ENCODE peak calls at places on chromosomes 11 and 22, in seven cellular contexts. One of them, this sample, is unnamed.

GRCh38 chr11:119380816-119381185 is 689 bp downstream of the USP2 start:
- DNase-seq in HCT116: no peak
- DNase-seq in GM12878: no peak
- DNase-seq in H1: no peak
- DNase-seq in SK-N-SH: no peak
- DNase-seq in HepG2: peak
- DNase-seq in K562: no peak
- DNase-seq in this sample: no peak

GRCh38 chr11:35116762-35117588 is 22.0 kb upstream of the CD44 start:
- DNase-seq in H1: no peak
- DNase-seq in HCT116: no peak
- DNase-seq in K562: no peak
- DNase-seq in SK-N-SH: no peak
- DNase-seq in GM12878: no peak
- DNase-seq in HepG2: no peak
- DNase-seq in this sample: peak

GRCh38 chr11:22454461-22454860 is 116.3 kb downstream of the SLC17A6 start:
- DNase-seq in GM12878: no peak
- DNase-seq in K562: no peak
- DNase-seq in HepG2: no peak
- DNase-seq in HCT116: no peak
- DNase-seq in H1: no peak
- DNase-seq in SK-N-SH: no peak
- DNase-seq in this sample: no peak

GRCh38 chr11:28860898-28861297 is 752.7 kb downstream of the METTL15 start:
- DNase-seq in H1: no peak
- DNase-seq in K562: no peak
- DNase-seq in HCT116: peak
- DNase-seq in GM12878: no peak
- DNase-seq in SK-N-SH: no peak
- DNase-seq in HepG2: no peak
- DNase-seq in this sample: no peak

GRCh38 chr11:122882189-122882808 is at the start of gene JHY:
- DNase-seq in SK-N-SH: no peak
- DNase-seq in K562: no peak
- DNase-seq in HCT116: no peak
- DNase-seq in GM12878: no peak
- DNase-seq in H1: no peak
- DNase-seq in HepG2: no peak
- DNase-seq in this sample: no peak

GRCh38 chr22:33247758-33248157 is 189.6 kb upstream of the SYN3 start:
- DNase-seq in H1: no peak
- DNase-seq in HCT116: no peak
- DNase-seq in SK-N-SH: no peak
- DNase-seq in K562: no peak
- DNase-seq in HepG2: no peak
- DNase-seq in GM12878: peak
- DNase-seq in this sample: no peak

GRCh38 chr11:85483861-85484260 is 143.3 kb downstream of the DLG2 start:
- DNase-seq in K562: no peak
- DNase-seq in GM12878: no peak
- DNase-seq in HCT116: no peak
- DNase-seq in HepG2: no peak
- DNase-seq in SK-N-SH: no peak
- DNase-seq in H1: no peak
- DNase-seq in this sample: no peak

GRCh38 chr11:13110929-13111812 is 102.1 kb downstream of the RASSF10 start:
- DNase-seq in SK-N-SH: peak
- DNase-seq in HCT116: no peak
- DNase-seq in K562: peak
- DNase-seq in H1: no peak
- DNase-seq in HepG2: no peak
- DNase-seq in GM12878: no peak
- DNase-seq in this sample: no peak

GRCh38 chr11:47348131-47348802 is 4.2 kb downstream of the MYBPC3 start:
- DNase-seq in GM12878: no peak
- DNase-seq in SK-N-SH: no peak
- DNase-seq in HCT116: no peak
- DNase-seq in H1: no peak
- DNase-seq in HepG2: no peak
- DNase-seq in K562: no peak
- DNase-seq in this sample: no peak

GRCh38 chr11:88051386-88051785 is 123.9 kb downstream of the RAB38 start:
- DNase-seq in K562: no peak
- DNase-seq in H1: no peak
- DNase-seq in HepG2: peak
- DNase-seq in HCT116: no peak
- DNase-seq in SK-N-SH: no peak
- DNase-seq in GM12878: no peak
- DNase-seq in this sample: no peak

GRCh38 chr22:44423556-44423955 is 74.5 kb downstream of the RTL6 start:
- DNase-seq in H1: no peak
- DNase-seq in HepG2: no peak
- DNase-seq in SK-N-SH: peak
- DNase-seq in GM12878: no peak
- DNase-seq in K562: no peak
- DNase-seq in HCT116: no peak
- DNase-seq in this sample: no peak

GRCh38 chr11:44905131-44905866 is 45.4 kb downstream of the TP53I11 start:
- DNase-seq in SK-N-SH: no peak
- DNase-seq in K562: peak
- DNase-seq in HCT116: no peak
- DNase-seq in H1: no peak
- DNase-seq in HepG2: no peak
- DNase-seq in GM12878: no peak
- DNase-seq in this sample: no peak

GRCh38 chr11:65440831-65441499 is 18.4 kb downstream of the NEAT1 start:
- DNase-seq in SK-N-SH: no peak
- DNase-seq in HepG2: no peak
- DNase-seq in K562: no peak
- DNase-seq in H1: no peak
- DNase-seq in HCT116: no peak
- DNase-seq in GM12878: peak
- DNase-seq in this sample: peak

GRCh38 chr22:36191106-36191836 is 10.3 kb downstream of the APOL4 start:
- DNase-seq in SK-N-SH: no peak
- DNase-seq in H1: no peak
- DNase-seq in K562: no peak
- DNase-seq in HepG2: no peak
- DNase-seq in GM12878: no peak
- DNase-seq in HCT116: no peak
- DNase-seq in this sample: no peak

GRCh38 chr11:7251836-7252682 is at the start of gene SYT9:
- DNase-seq in SK-N-SH: peak
- DNase-seq in GM12878: no peak
- DNase-seq in HCT116: no peak
- DNase-seq in K562: peak
- DNase-seq in HepG2: no peak
- DNase-seq in H1: peak
- DNase-seq in this sample: peak

GRCh38 chr11:122159173-122159701 is 43.2 kb upstream of the BLID start:
- DNase-seq in HCT116: no peak
- DNase-seq in GM12878: no peak
- DNase-seq in SK-N-SH: peak
- DNase-seq in H1: no peak
- DNase-seq in K562: no peak
- DNase-seq in HepG2: no peak
- DNase-seq in this sample: no peak

GRCh38 chr22:32476286-32476685 is 1.7 kb downstream of the FBXO7 start:
- DNase-seq in K562: no peak
- DNase-seq in HCT116: no peak
- DNase-seq in GM12878: no peak
- DNase-seq in SK-N-SH: no peak
- DNase-seq in HepG2: no peak
- DNase-seq in H1: no peak
- DNase-seq in this sample: no peak

GRCh38 chr11:30789270-30789669 is 203.1 kb upstream of the MPPED2 start:
- DNase-seq in HCT116: no peak
- DNase-seq in H1: no peak
- DNase-seq in K562: no peak
- DNase-seq in HepG2: no peak
- DNase-seq in GM12878: no peak
- DNase-seq in SK-N-SH: no peak
- DNase-seq in this sample: no peak

GRCh38 chr11:61785837-61786402 is 6.5 kb downstream of the TMEM258 start:
- DNase-seq in HCT116: no peak
- DNase-seq in SK-N-SH: no peak
- DNase-seq in HepG2: no peak
- DNase-seq in H1: no peak
- DNase-seq in K562: no peak
- DNase-seq in GM12878: no peak
- DNase-seq in this sample: no peak

GRCh38 chr11:15845261-15845660 is 511.1 kb downstream of the SOX6 start:
- DNase-seq in HepG2: no peak
- DNase-seq in HCT116: no peak
- DNase-seq in K562: no peak
- DNase-seq in SK-N-SH: no peak
- DNase-seq in H1: no peak
- DNase-seq in GM12878: no peak
- DNase-seq in this sample: no peak

GRCh38 chr11:86639172-86639571 is 33.2 kb downstream of the ME3 start:
- DNase-seq in SK-N-SH: no peak
- DNase-seq in HepG2: no peak
- DNase-seq in H1: no peak
- DNase-seq in K562: no peak
- DNase-seq in HCT116: no peak
- DNase-seq in GM12878: no peak
- DNase-seq in this sample: no peak

GRCh38 chr11:18490319-18490718 is 34.7 kb downstream of the LDHAL6A start:
- DNase-seq in GM12878: no peak
- DNase-seq in H1: no peak
- DNase-seq in SK-N-SH: no peak
- DNase-seq in HCT116: no peak
- DNase-seq in HepG2: no peak
- DNase-seq in K562: no peak
- DNase-seq in this sample: no peak

GRCh38 chr11:75441804-75442132 is 8.8 kb upstream of the KLHL35 start:
- DNase-seq in H1: no peak
- DNase-seq in HCT116: no peak
- DNase-seq in GM12878: no peak
- DNase-seq in SK-N-SH: no peak
- DNase-seq in HepG2: no peak
- DNase-seq in K562: no peak
- DNase-seq in this sample: no peak

GRCh38 chr11:123351375-123351774 is 78.7 kb upstream of the GRAMD1B start:
- DNase-seq in SK-N-SH: peak
- DNase-seq in HepG2: no peak
- DNase-seq in HCT116: no peak
- DNase-seq in K562: no peak
- DNase-seq in H1: no peak
- DNase-seq in GM12878: no peak
- DNase-seq in this sample: no peak

GRCh38 chr11:11581493-11581880 is 40.3 kb downstream of the GALNT18 start:
- DNase-seq in HepG2: no peak
- DNase-seq in GM12878: no peak
- DNase-seq in K562: no peak
- DNase-seq in SK-N-SH: no peak
- DNase-seq in HCT116: no peak
- DNase-seq in H1: no peak
- DNase-seq in this sample: no peak
- TF ChIP-seq JUND in HepG2: no peak
- TF ChIP-seq JUND in GM12878: no peak
- TF ChIP-seq JUND in K562: no peak
- TF ChIP-seq JUND in SK-N-SH: no peak
- TF ChIP-seq JUND in HCT116: no peak
- TF ChIP-seq JUND in H1: no peak
- TF ChIP-seq JUND in this sample: no peak

DNA sequence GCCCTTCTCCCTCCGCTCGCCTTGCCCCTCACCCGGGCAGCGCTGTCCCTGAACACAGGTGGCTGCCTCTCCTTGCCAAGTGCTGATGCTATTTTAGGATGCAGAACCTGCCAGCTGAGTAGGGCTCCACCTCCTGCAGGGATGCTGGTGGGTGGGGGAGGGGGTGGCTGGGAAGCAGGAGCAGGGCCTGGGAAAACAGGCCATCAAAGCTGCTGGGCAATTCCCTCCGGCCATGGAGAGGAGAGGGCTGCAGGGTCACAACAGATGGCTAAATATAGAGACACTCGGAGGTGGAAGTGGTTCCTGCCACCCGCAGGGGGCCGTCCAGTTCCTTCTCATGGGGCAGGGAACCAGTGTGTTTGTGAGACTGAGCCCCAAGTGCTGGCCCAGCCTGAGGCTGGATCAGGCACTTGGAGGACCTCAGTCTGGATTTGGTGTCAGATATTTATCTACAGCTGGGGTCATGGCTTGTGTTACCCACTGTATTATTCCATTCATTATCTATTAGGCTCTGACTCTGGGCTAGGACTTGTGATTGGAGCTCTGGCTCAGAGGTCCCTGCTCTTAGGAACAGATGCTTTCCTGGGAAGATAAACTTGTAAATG is 59.6 kb downstream of the LRRC32 start:
- DNase-seq in SK-N-SH: peak
- DNase-seq in GM12878: no peak
- DNase-seq in HepG2: no peak
- DNase-seq in HCT116: no peak
- DNase-seq in H1: no peak
- DNase-seq in K562: no peak
- DNase-seq in this sample: no peak
- TF ChIP-seq JUND in SK-N-SH: no peak
- TF ChIP-seq JUND in GM12878: no peak
- TF ChIP-seq JUND in HepG2: no peak
- TF ChIP-seq JUND in HCT116: no peak
- TF ChIP-seq JUND in H1: no peak
- TF ChIP-seq JUND in K562: no peak
- TF ChIP-seq JUND in this sample: no peak

GRCh38 chr22:49243335-49243734 is 584.3 kb downstream of the BRD1 start:
- DNase-seq in K562: no peak
- DNase-seq in H1: no peak
- DNase-seq in HCT116: no peak
- DNase-seq in SK-N-SH: no peak
- DNase-seq in HepG2: no peak
- DNase-seq in GM12878: no peak
- DNase-seq in this sample: no peak
- TF ChIP-seq JUND in K562: no peak
- TF ChIP-seq JUND in H1: no peak
- TF ChIP-seq JUND in HCT116: no peak
- TF ChIP-seq JUND in SK-N-SH: no peak
- TF ChIP-seq JUND in HepG2: no peak
- TF ChIP-seq JUND in GM12878: no peak
- TF ChIP-seq JUND in this sample: no peak

GRCh38 chr11:117458275-117459120 is 130.8 kb downstream of the CEP164 start:
- DNase-seq in SK-N-SH: no peak
- DNase-seq in H1: no peak
- DNase-seq in GM12878: no peak
- DNase-seq in K562: no peak
- DNase-seq in HepG2: no peak
- DNase-seq in HCT116: no peak
- DNase-seq in this sample: no peak
- TF ChIP-seq JUND in SK-N-SH: no peak
- TF ChIP-seq JUND in H1: no peak
- TF ChIP-seq JUND in GM12878: no peak
- TF ChIP-seq JUND in K562: no peak
- TF ChIP-seq JUND in HepG2: no peak
- TF ChIP-seq JUND in HCT116: no peak
- TF ChIP-seq JUND in this sample: no peak